ENCODE peak calls at places on chromosomes 6 and 20, in nine cellular contexts. F is DND-41, E is keratinocyte, G is cardiac muscle cell, K is IMR-90, P is cardiac fibroblast, R is retinal pigment epithelial cell, D is AG10803, Q is choroid plexus epithelial cell. J is an unnamed sample.

GRCh38 chr20:20195011-20195705 is 142.8 kb downstream of the CFAP61 start:
- DNase-seq in P (no peak), K (no peak), G (peak; percentile 61), F (no peak), R (no peak), Q (no peak), E (no peak), D (no peak), J (no peak)

GRCh38 chr20:8721098-8721497 is 347.8 kb upstream of the PLCB4 start:
- DNase-seq in D (peak; percentile 71), K (peak; percentile 67), E (no peak), G (peak; percentile 72), F (peak; percentile 58), Q (peak; percentile 80), R (peak; percentile 17), P (peak; percentile 79), J (peak; percentile 15)

GRCh38 chr20:63248835-63249591 is 5.2 kb downstream of the NKAIN4 start:
- DNase-seq in E (no peak), K (no peak), Q (no peak), R (no peak), D (no peak), F (no peak), P (no peak), G (no peak), J (no peak)

GRCh38 chr6:111322145-111322544 is 160.9 kb downstream of the REV3L start:
- DNase-seq in E (no peak), D (no peak), K (no peak), F (no peak), Q (no peak), R (no peak), P (no peak), G (no peak), J (no peak)

GRCh38 chr20:14778875-14779274 is 441.5 kb upstream of the FLRT3 start:
- DNase-seq in G (no peak), R (no peak), F (no peak), P (no peak), Q (no peak), D (peak; percentile 11), K (no peak), E (no peak), J (no peak)

GRCh38 chr6:118872726-118873125 is 21.2 kb upstream of the ASF1A start:
- DNase-seq in E (no peak), G (no peak), K (no peak), P (peak; percentile 22), D (no peak), F (no peak), R (no peak), Q (no peak), J (no peak)

GRCh38 chr20:51446656-51447055 is 95.9 kb downstream of the NFATC2 start:
- DNase-seq in Q (peak; percentile 56), F (no peak), G (no peak), P (peak; percentile 91), K (peak; percentile 86), R (no peak), E (no peak), D (peak; percentile 61), J (no peak)

GRCh38 chr6:42152024-42152423 is 9.6 kb upstream of the C6orf132 start:
- DNase-seq in Q (no peak), D (no peak), P (no peak), R (no peak), G (no peak), E (no peak), F (no peak), K (no peak), J (no peak)

GRCh38 chr6:124963416-124964083 is 1.3 kb downstream of the RNF217 start:
- DNase-seq in G (peak; percentile 32), R (no peak), K (peak; percentile 79), F (no peak), P (peak; percentile 58), Q (peak; percentile 66), D (peak; percentile 64), E (no peak), J (no peak)

GRCh38 chr6:119686240-119686639 is 336.7 kb upstream of the MAN1A1 start:
- DNase-seq in R (no peak), Q (no peak), P (no peak), G (no peak), D (no peak), E (no peak), K (no peak), F (no peak), J (no peak)

GRCh38 chr20:33282196-33282934 is 649 bp upstream of the BPIFB1 start:
- DNase-seq in F (no peak), P (no peak), G (no peak), R (no peak), E (no peak), D (no peak), K (no peak), Q (no peak), J (no peak)

GRCh38 chr20:50415031-50415515 is 95.1 kb upstream of the PTPN1 start:
- DNase-seq in K (no peak), F (no peak), D (no peak), E (no peak), Q (no peak), P (no peak), G (no peak), R (no peak), J (no peak)

GRCh38 chr6:121652726-121653623 is 217.5 kb downstream of the GJA1 start:
- DNase-seq in F (no peak), G (no peak), R (no peak), K (peak; percentile 91), Q (peak; percentile 92), E (no peak), P (peak; percentile 93), D (peak; percentile 83), J (no peak)

GRCh38 chr20:53142225-53142624 is 170.1 kb downstream of the TSHZ2 start:
- DNase-seq in P (no peak), F (no peak), E (no peak), K (no peak), G (peak; percentile 72), Q (no peak), R (no peak), D (no peak), J (no peak)

GRCh38 chr6:31074406-31074805 is 38.0 kb downstream of the C6orf15 start:
- DNase-seq in D (no peak), F (no peak), P (no peak), E (no peak), Q (no peak), G (no peak), R (no peak), K (no peak), J (no peak)
- H3K4me3 ChIP-seq in D (no peak overlapping the region), F (no peak overlapping the region), P (no peak overlapping the region), E (no peak overlapping the region), Q (no peak overlapping the region), G (no peak overlapping the region), R (no peak overlapping the region), K (no peak overlapping the region), J (no peak overlapping the region)

DNA sequence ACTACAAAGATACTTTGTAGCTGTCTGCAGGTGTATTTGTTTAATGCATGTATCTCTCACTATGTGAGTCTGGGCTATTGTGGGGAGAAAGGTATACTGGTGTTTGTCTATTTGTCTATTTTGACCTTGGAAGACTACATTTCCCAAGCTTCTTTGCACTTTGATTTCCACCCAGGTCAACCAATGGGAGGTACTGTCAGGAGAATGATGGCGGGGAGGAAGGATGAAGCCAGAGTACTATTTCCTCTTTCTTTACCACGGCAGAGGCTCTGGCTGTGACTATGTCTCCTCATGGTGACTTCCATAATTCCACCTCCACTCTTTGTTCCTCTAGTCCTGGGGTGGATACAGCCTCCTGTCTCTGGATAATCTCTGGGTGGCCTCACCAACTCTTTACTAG is 23.1 kb downstream of the LBP start:
- DNase-seq in E (no peak), G (no peak), P (peak; percentile 28), Q (peak; percentile 46), R (no peak), K (no peak), F (no peak), D (no peak), J (no peak)
- H3K4me3 ChIP-seq in E (no peak overlapping the region), G (no peak overlapping the region), P (no peak overlapping the region), Q (peak overlapping the region; percentile 25), R (no peak overlapping the region), K (no peak overlapping the region), F (no peak overlapping the region), D (no peak overlapping the region), J (no peak overlapping the region)

DNA sequence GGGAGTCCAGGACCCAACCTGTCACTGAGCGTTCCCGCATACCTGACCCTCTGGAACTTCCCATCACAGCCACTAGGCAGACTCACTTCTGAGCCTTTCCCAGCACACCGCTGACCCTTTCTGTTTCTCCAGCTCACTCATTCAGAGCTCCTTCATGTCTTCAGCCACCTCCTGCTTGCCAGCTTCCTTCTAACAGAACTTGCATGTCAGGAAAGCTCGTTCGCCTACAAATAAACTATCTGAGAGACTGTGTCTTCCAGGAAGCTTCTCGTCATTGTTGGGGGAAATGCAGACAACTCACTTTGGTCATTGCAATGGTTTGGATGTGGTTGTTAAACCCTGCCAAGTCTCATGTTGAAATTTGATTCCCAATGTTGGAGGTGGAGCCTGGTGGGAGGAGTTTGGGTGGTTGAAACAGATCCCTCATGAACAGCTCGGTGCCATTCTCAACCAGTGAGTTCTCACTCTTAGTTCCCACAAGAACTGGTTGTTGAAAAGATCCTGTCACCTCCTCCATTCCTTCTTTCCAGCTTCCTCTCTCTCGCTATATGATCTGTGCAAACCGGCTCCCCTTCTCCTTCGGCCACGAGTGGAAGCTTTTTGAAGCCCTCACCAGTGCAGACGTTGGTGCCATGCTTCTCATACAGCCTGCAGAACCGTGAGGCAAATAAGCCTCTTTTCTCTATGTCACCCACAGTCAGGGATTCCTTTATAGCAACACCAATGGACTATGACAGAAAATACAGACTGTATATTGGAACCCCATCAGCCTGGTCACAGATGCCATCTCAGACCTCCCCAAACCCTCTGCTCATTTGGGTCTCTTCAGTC is 1.4 kb upstream of the MUC21 start:
- DNase-seq in E (no peak), P (peak; percentile 76), G (peak; percentile 68), F (no peak), D (peak; percentile 78), K (peak; percentile 81), R (no peak), Q (peak; percentile 81), J (no peak)
- H3K4me3 ChIP-seq in E (peak overlapping the region; percentile 40), P (peak overlapping the region; percentile 19), G (no peak overlapping the region), F (no peak overlapping the region), D (peak overlapping the region; percentile 34), K (peak overlapping the region; percentile 17), R (peak overlapping the region; percentile 20), Q (peak overlapping the region; percentile 42), J (no peak overlapping the region)

GRCh38 chr20:45920795-45921617 is 9.1 kb upstream of the PLTP start:
- DNase-seq in K (no peak), E (no peak), R (no peak), Q (no peak), F (no peak), P (no peak), D (no peak), G (no peak), J (no peak)

GRCh38 chr20:45919536-45919933 is 7.6 kb upstream of the PLTP start:
- DNase-seq in E (no peak), G (no peak), D (peak; percentile 37), R (no peak), F (no peak), K (peak; percentile 94), Q (peak; percentile 98), P (peak; percentile 87), J (no peak)

GRCh38 chr20:45918779-45919535 is 7.0 kb upstream of the PLTP start:
- DNase-seq in E (no peak), P (peak; percentile 27), D (no peak), R (no peak), G (no peak), F (no peak), Q (peak; percentile 47), K (peak; percentile 21), J (no peak)

GRCh38 chr20:45921618-45922189 is 9.7 kb upstream of the PLTP start:
- DNase-seq in K (peak; percentile 30), F (no peak), G (no peak), E (no peak), D (no peak), R (no peak), P (no peak), Q (no peak), J (no peak)

GRCh38 chr20:45919951-45920794 is 8.2 kb upstream of the PLTP start:
- DNase-seq in R (no peak), G (no peak), F (no peak), P (peak; percentile 58), E (no peak), K (peak; percentile 75), Q (peak; percentile 93), D (peak; percentile 25), J (no peak)
- H3K4me3 ChIP-seq in R (no peak overlapping the region), G (no peak overlapping the region), F (no peak overlapping the region), P (no peak overlapping the region), E (no peak overlapping the region), K (no peak overlapping the region), Q (peak overlapping the region; percentile 10), D (no peak overlapping the region), J (no peak overlapping the region)